ENCODE peak calls at places on chromosomes 7 and 10, in six cellular contexts. G is stimulated activated CD4-positive, alpha-beta T cell treated with anti-CD3 and anti-CD28 coated beads, Interleukin-4, amount 100 ng/mL, for 48 hours; X is colonic mucosa; H is cardiac muscle cell; K is EL; M is HEK293T. R is an unnamed sample.

GRCh38 chr10:69772933-69773704 is 28.6 kb upstream of the COL13A1 start:
- DNase-seq in G (no peak), X (no peak), H (no peak), K (no peak), M (no peak), R (peak; percentile 46)

GRCh38 chr10:93175490-93175889 is 101.8 kb downstream of the CYP26A1 start:
- DNase-seq in G (no peak), X (no peak), H (no peak), K (no peak), M (no peak), R (no peak)

GRCh38 chr7:25481891-25482290 is 253.6 kb upstream of the NPVF start:
- DNase-seq in G (no peak), X (no peak), H (no peak), K (no peak), M (no peak), R (no peak)

GRCh38 chr10:31133628-31134302 is 102.1 kb upstream of the ZNF438 start:
- DNase-seq in G (peak; percentile 64), X (peak; percentile 86), H (peak; percentile 81), K (peak; percentile 78), M (peak; percentile 37), R (peak; percentile 92)

GRCh38 chr10:3010819-3011422 is 56.4 kb upstream of the PFKP start:
- DNase-seq in G (no peak), X (no peak), H (peak; percentile 14), K (no peak), M (no peak), R (no peak)

GRCh38 chr7:116502201-116503096 is 2.9 kb downstream of the CAV2 start:
- DNase-seq in G (no peak), X (no peak), H (no peak), K (no peak), M (no peak), R (no peak)

GRCh38 chr7:75624134-75624832 is 114.5 kb downstream of the HIP1 start:
- DNase-seq in G (no peak), X (no peak), H (peak; percentile 60), K (no peak), M (no peak), R (peak; percentile 78)

GRCh38 chr10:112375721-112376577 is 2.0 kb downstream of the ACSL5 start:
- DNase-seq in G (no peak), X (peak; percentile 64), H (no peak), K (peak; percentile 67), M (no peak), R (peak; percentile 71)

GRCh38 chr7:66529889-66530615 is 98.6 kb upstream of the KCTD7 start:
- DNase-seq in G (no peak), X (no peak), H (no peak), K (no peak), M (no peak), R (no peak)

GRCh38 chr10:119191881-119192280 is 13.3 kb upstream of the PRDX3 start:
- DNase-seq in G (no peak), X (no peak), H (no peak), K (no peak), M (no peak), R (peak; percentile 22)

GRCh38 chr10:103554488-103555320 is 61.2 kb downstream of the NEURL1 start:
- DNase-seq in G (no peak), X (peak; percentile 73), H (peak; percentile 85), K (peak; percentile 63), M (peak; percentile 65), R (peak; percentile 83)

GRCh38 chr7:138460649-138461607 is 869 bp downstream of the TRIM24 start:
- DNase-seq in G (peak; percentile 50), X (peak; percentile 61), H (peak; percentile 88), K (peak; percentile 59), M (peak; percentile 65), R (peak; percentile 71)

GRCh38 chr7:50212666-50213621 is 91.6 kb upstream of the IKZF1 start:
- DNase-seq in G (no peak), X (no peak), H (no peak), K (no peak), M (no peak), R (no peak)

GRCh38 chr10:30491204-30491603 is 57.2 kb downstream of the MAP3K8 start:
- DNase-seq in G (no peak), X (no peak), H (no peak), K (peak; percentile 10), M (no peak), R (no peak)